ENCODE peak calls at places on chromosomes 2 and 18, in ten cellular contexts. One of them, this sample, is unnamed. For H3K4me1, the result is how much of the 10 kb centered on the place peaks cover.

GRCh38 chr2:48343571-48344440 is 186.1 kb upstream of the STON1 start:
- DNase-seq in IMR-90: peak
- DNase-seq in HepG2: peak
- DNase-seq in HCT116: no peak
- DNase-seq in K562: no peak
- DNase-seq in breast epithelium: no peak
- DNase-seq in A549: peak
- DNase-seq in transverse colon: no peak
- DNase-seq in spleen: no peak
- DNase-seq in body of pancreas: no peak
- DNase-seq in this sample: no peak

GRCh38 chr2:100615471-100615870 is 52.7 kb downstream of the PDCL3 start:
- DNase-seq in IMR-90: no peak
- DNase-seq in HepG2: no peak
- DNase-seq in HCT116: no peak
- DNase-seq in K562: no peak
- DNase-seq in breast epithelium: no peak
- DNase-seq in A549: no peak
- DNase-seq in transverse colon: no peak
- DNase-seq in spleen: no peak
- DNase-seq in body of pancreas: no peak
- DNase-seq in this sample: no peak

GRCh38 chr18:35456181-35456850 is 41.4 kb downstream of the INO80C start:
- DNase-seq in IMR-90: peak
- DNase-seq in HepG2: no peak
- DNase-seq in HCT116: peak
- DNase-seq in K562: no peak
- DNase-seq in breast epithelium: no peak
- DNase-seq in A549: no peak
- DNase-seq in transverse colon: peak
- DNase-seq in spleen: no peak
- DNase-seq in body of pancreas: no peak
- DNase-seq in this sample: no peak

GRCh38 chr2:200765139-200765951 is 46.4 kb upstream of the BZW1 start:
- DNase-seq in IMR-90: peak
- DNase-seq in HepG2: peak
- DNase-seq in HCT116: peak
- DNase-seq in K562: no peak
- DNase-seq in breast epithelium: no peak
- DNase-seq in A549: peak
- DNase-seq in transverse colon: no peak
- DNase-seq in spleen: no peak
- DNase-seq in body of pancreas: peak
- DNase-seq in this sample: no peak

GRCh38 chr2:15486770-15487169 is 74.4 kb downstream of the NBAS start:
- DNase-seq in IMR-90: no peak
- DNase-seq in HepG2: no peak
- DNase-seq in HCT116: no peak
- DNase-seq in K562: no peak
- DNase-seq in breast epithelium: no peak
- DNase-seq in A549: no peak
- DNase-seq in transverse colon: no peak
- DNase-seq in spleen: no peak
- DNase-seq in body of pancreas: no peak
- DNase-seq in this sample: no peak

GRCh38 chr2:10260130-10260529 is 42.6 kb upstream of the HPCAL1 start:
- DNase-seq in IMR-90: no peak
- DNase-seq in HepG2: no peak
- DNase-seq in HCT116: no peak
- DNase-seq in K562: no peak
- DNase-seq in breast epithelium: no peak
- DNase-seq in A549: no peak
- DNase-seq in transverse colon: peak
- DNase-seq in spleen: no peak
- DNase-seq in body of pancreas: peak
- DNase-seq in this sample: no peak

GRCh38 chr2:227849906-227850305 is 21.5 kb upstream of the DAW1 start:
- DNase-seq in IMR-90: peak
- DNase-seq in HepG2: no peak
- DNase-seq in HCT116: no peak
- DNase-seq in K562: no peak
- DNase-seq in breast epithelium: no peak
- DNase-seq in A549: no peak
- DNase-seq in transverse colon: no peak
- DNase-seq in spleen: no peak
- DNase-seq in body of pancreas: no peak
- DNase-seq in this sample: no peak

GRCh38 chr2:149431337-149431736 is 101.0 kb downstream of the LYPD6 start:
- DNase-seq in IMR-90: peak
- DNase-seq in HepG2: no peak
- DNase-seq in HCT116: no peak
- DNase-seq in K562: no peak
- DNase-seq in breast epithelium: no peak
- DNase-seq in A549: no peak
- DNase-seq in transverse colon: no peak
- DNase-seq in spleen: no peak
- DNase-seq in body of pancreas: no peak
- DNase-seq in this sample: no peak

GRCh38 chr2:101706819-101707177 is 9.3 kb downstream of the MAP4K4 start:
- DNase-seq in IMR-90: no peak
- DNase-seq in HepG2: no peak
- DNase-seq in HCT116: no peak
- DNase-seq in K562: no peak
- DNase-seq in breast epithelium: no peak
- DNase-seq in A549: no peak
- DNase-seq in transverse colon: no peak
- DNase-seq in spleen: no peak
- DNase-seq in body of pancreas: no peak
- DNase-seq in this sample: no peak

GRCh38 chr2:101699939-101700442 is 2.5 kb downstream of the MAP4K4 start:
- DNase-seq in IMR-90: peak
- DNase-seq in HepG2: peak
- DNase-seq in HCT116: no peak
- DNase-seq in K562: no peak
- DNase-seq in breast epithelium: no peak
- DNase-seq in A549: peak
- DNase-seq in transverse colon: no peak
- DNase-seq in spleen: no peak
- DNase-seq in body of pancreas: no peak
- DNase-seq in this sample: no peak

GRCh38 chr2:101706121-101706818 is 8.8 kb downstream of the MAP4K4 start:
- DNase-seq in IMR-90: no peak
- DNase-seq in HepG2: no peak
- DNase-seq in HCT116: no peak
- DNase-seq in K562: no peak
- DNase-seq in breast epithelium: no peak
- DNase-seq in A549: no peak
- DNase-seq in transverse colon: no peak
- DNase-seq in spleen: no peak
- DNase-seq in body of pancreas: no peak
- DNase-seq in this sample: no peak

GRCh38 chr2:101704816-101705565 is 7.5 kb downstream of the MAP4K4 start:
- DNase-seq in IMR-90: peak
- DNase-seq in HepG2: no peak
- DNase-seq in HCT116: no peak
- DNase-seq in K562: no peak
- DNase-seq in breast epithelium: no peak
- DNase-seq in A549: no peak
- DNase-seq in transverse colon: no peak
- DNase-seq in spleen: no peak
- DNase-seq in body of pancreas: no peak
- DNase-seq in this sample: no peak

DNA sequence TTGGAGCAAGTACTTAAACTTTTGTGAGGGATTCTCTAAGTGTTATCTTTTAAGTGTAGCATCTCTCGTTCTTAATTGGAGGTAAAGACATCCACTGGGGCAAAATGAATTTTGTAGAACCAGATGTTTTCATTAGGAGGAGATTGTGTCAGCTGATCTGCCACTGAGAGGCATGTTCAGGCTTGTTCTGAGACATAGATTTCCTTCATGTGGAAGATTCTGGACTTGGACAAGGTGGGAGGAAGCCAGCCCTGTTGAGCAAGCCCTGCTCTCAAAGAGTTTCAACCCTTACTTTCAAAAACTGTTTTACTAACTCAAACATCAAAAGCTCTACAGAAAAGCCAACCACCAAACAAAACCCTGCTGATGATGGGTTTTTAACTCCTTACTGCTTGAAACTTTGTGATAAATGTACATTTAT is 6.5 kb downstream of the MAP4K4 start:
- DNase-seq in IMR-90: peak
- DNase-seq in HepG2: no peak
- DNase-seq in HCT116: no peak
- DNase-seq in K562: no peak
- DNase-seq in breast epithelium: no peak
- DNase-seq in A549: no peak
- DNase-seq in transverse colon: no peak
- DNase-seq in spleen: no peak
- DNase-seq in body of pancreas: peak
- DNase-seq in this sample: no peak
- H3K4me1 ChIP-seq in IMR-90: under half
- H3K4me1 ChIP-seq in HepG2: half or more
- H3K4me1 ChIP-seq in HCT116: under half
- H3K4me1 ChIP-seq in K562: under half
- H3K4me1 ChIP-seq in breast epithelium: under half
- H3K4me1 ChIP-seq in A549: under half
- H3K4me1 ChIP-seq in transverse colon: under half
- H3K4me1 ChIP-seq in spleen: half or more
- H3K4me1 ChIP-seq in body of pancreas: under half
- H3K4me1 ChIP-seq in this sample: under half

GRCh38 chr2:37618326-37618725 is 53.1 kb downstream of the CDC42EP3 start:
- DNase-seq in IMR-90: no peak
- DNase-seq in HepG2: no peak
- DNase-seq in HCT116: no peak
- DNase-seq in K562: peak
- DNase-seq in breast epithelium: no peak
- DNase-seq in A549: no peak
- DNase-seq in transverse colon: no peak
- DNase-seq in spleen: no peak
- DNase-seq in body of pancreas: no peak
- DNase-seq in this sample: no peak

GRCh38 chr2:37621199-37621598 is 50.2 kb downstream of the CDC42EP3 start:
- DNase-seq in IMR-90: no peak
- DNase-seq in HepG2: no peak
- DNase-seq in HCT116: no peak
- DNase-seq in K562: no peak
- DNase-seq in breast epithelium: no peak
- DNase-seq in A549: no peak
- DNase-seq in transverse colon: no peak
- DNase-seq in spleen: no peak
- DNase-seq in body of pancreas: no peak
- DNase-seq in this sample: no peak

GRCh38 chr2:37617119-37617892 is 54.1 kb downstream of the CDC42EP3 start:
- DNase-seq in IMR-90: no peak
- DNase-seq in HepG2: no peak
- DNase-seq in HCT116: no peak
- DNase-seq in K562: no peak
- DNase-seq in breast epithelium: no peak
- DNase-seq in A549: no peak
- DNase-seq in transverse colon: no peak
- DNase-seq in spleen: no peak
- DNase-seq in body of pancreas: no peak
- DNase-seq in this sample: no peak

GRCh38 chr2:37619957-37620295 is 51.5 kb downstream of the CDC42EP3 start:
- DNase-seq in IMR-90: no peak
- DNase-seq in HepG2: no peak
- DNase-seq in HCT116: no peak
- DNase-seq in K562: no peak
- DNase-seq in breast epithelium: no peak
- DNase-seq in A549: no peak
- DNase-seq in transverse colon: no peak
- DNase-seq in spleen: no peak
- DNase-seq in body of pancreas: no peak
- DNase-seq in this sample: no peak

GRCh38 chr2:37619230-37619956 is 52.0 kb downstream of the CDC42EP3 start:
- DNase-seq in IMR-90: no peak
- DNase-seq in HepG2: no peak
- DNase-seq in HCT116: no peak
- DNase-seq in K562: no peak
- DNase-seq in breast epithelium: no peak
- DNase-seq in A549: no peak
- DNase-seq in transverse colon: no peak
- DNase-seq in spleen: no peak
- DNase-seq in body of pancreas: no peak
- DNase-seq in this sample: no peak
- TF ChIP-seq POLR2A in IMR-90: no peak
- TF ChIP-seq POLR2A in HepG2: no peak
- TF ChIP-seq POLR2A in HCT116: no peak
- TF ChIP-seq POLR2A in K562: no peak
- TF ChIP-seq POLR2A in breast epithelium: no peak
- TF ChIP-seq POLR2A in A549: no peak
- TF ChIP-seq POLR2A in transverse colon: no peak
- TF ChIP-seq POLR2A in spleen: no peak
- TF ChIP-seq POLR2A in body of pancreas: no peak
- TF ChIP-seq POLR2A in this sample: no peak

GRCh38 chr2:120312861-120313694 is 32.9 kb upstream of the INHBB start:
- DNase-seq in IMR-90: peak
- DNase-seq in HepG2: peak
- DNase-seq in HCT116: peak
- DNase-seq in K562: peak
- DNase-seq in breast epithelium: peak
- DNase-seq in A549: peak
- DNase-seq in transverse colon: peak
- DNase-seq in spleen: peak
- DNase-seq in body of pancreas: peak
- DNase-seq in this sample: peak
- H3K4me3 ChIP-seq in IMR-90: peak
- H3K4me3 ChIP-seq in HepG2: peak
- H3K4me3 ChIP-seq in HCT116: peak
- H3K4me3 ChIP-seq in K562: no peak
- H3K4me3 ChIP-seq in breast epithelium: peak
- H3K4me3 ChIP-seq in A549: peak
- H3K4me3 ChIP-seq in transverse colon: peak
- H3K4me3 ChIP-seq in spleen: peak
- H3K4me3 ChIP-seq in body of pancreas: no peak
- H3K4me3 ChIP-seq in this sample: peak

GRCh38 chr2:46847726-46848421 is 67.7 kb downstream of the MCFD2 start:
- DNase-seq in IMR-90: peak
- DNase-seq in HepG2: no peak
- DNase-seq in HCT116: no peak
- DNase-seq in K562: no peak
- DNase-seq in breast epithelium: no peak
- DNase-seq in A549: no peak
- DNase-seq in transverse colon: no peak
- DNase-seq in spleen: no peak
- DNase-seq in body of pancreas: no peak
- DNase-seq in this sample: no peak

GRCh38 chr2:46846454-46846990 is 69.1 kb downstream of the MCFD2 start:
- DNase-seq in IMR-90: no peak
- DNase-seq in HepG2: no peak
- DNase-seq in HCT116: no peak
- DNase-seq in K562: no peak
- DNase-seq in breast epithelium: no peak
- DNase-seq in A549: no peak
- DNase-seq in transverse colon: no peak
- DNase-seq in spleen: no peak
- DNase-seq in body of pancreas: no peak
- DNase-seq in this sample: no peak

GRCh38 chr2:46848446-46848845 is 67.2 kb downstream of the MCFD2 start:
- DNase-seq in IMR-90: no peak
- DNase-seq in HepG2: no peak
- DNase-seq in HCT116: no peak
- DNase-seq in K562: no peak
- DNase-seq in breast epithelium: no peak
- DNase-seq in A549: no peak
- DNase-seq in transverse colon: no peak
- DNase-seq in spleen: no peak
- DNase-seq in body of pancreas: peak
- DNase-seq in this sample: no peak

GRCh38 chr2:46845542-46846453 is 69.8 kb downstream of the MCFD2 start:
- DNase-seq in IMR-90: no peak
- DNase-seq in HepG2: no peak
- DNase-seq in HCT116: no peak
- DNase-seq in K562: no peak
- DNase-seq in breast epithelium: no peak
- DNase-seq in A549: no peak
- DNase-seq in transverse colon: no peak
- DNase-seq in spleen: no peak
- DNase-seq in body of pancreas: no peak
- DNase-seq in this sample: no peak

DNA sequence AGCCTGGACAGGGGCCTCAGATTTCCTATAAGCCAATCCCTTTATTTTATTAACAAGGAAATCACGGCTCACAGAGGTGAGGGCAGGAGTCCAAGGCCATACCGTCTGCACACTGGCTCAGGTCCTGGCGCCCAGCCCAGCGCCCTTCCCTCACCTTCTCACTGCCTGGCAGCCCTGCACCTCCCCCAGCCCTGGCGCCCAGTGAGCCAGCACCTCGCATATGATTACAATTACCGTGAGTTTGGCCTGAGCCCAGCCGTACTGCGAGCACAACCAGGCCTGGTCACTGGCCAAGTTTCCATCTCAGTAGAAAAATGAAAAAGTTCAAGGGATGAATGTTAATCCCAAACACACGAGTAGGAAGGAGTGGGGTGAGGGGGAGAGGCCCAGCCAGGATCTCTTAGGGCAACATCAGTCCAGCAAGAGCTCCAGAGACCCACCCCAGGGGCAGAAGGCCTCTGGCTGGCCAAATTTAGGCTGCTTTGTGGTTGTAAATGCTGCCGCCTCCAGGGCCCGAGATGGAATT is 68.4 kb downstream of the MCFD2 start:
- DNase-seq in IMR-90: peak
- DNase-seq in HepG2: peak
- DNase-seq in HCT116: no peak
- DNase-seq in K562: no peak
- DNase-seq in breast epithelium: peak
- DNase-seq in A549: peak
- DNase-seq in transverse colon: peak
- DNase-seq in spleen: no peak
- DNase-seq in body of pancreas: peak
- DNase-seq in this sample: peak
- H3K4me1 ChIP-seq in IMR-90: half or more
- H3K4me1 ChIP-seq in HepG2: half or more
- H3K4me1 ChIP-seq in HCT116: under half
- H3K4me1 ChIP-seq in K562: under half
- H3K4me1 ChIP-seq in breast epithelium: under half
- H3K4me1 ChIP-seq in A549: half or more
- H3K4me1 ChIP-seq in transverse colon: half or more
- H3K4me1 ChIP-seq in spleen: under half
- H3K4me1 ChIP-seq in body of pancreas: half or more
- H3K4me1 ChIP-seq in this sample: under half